ENCODE peak calls at places on chromosome 18, in eight cellular contexts. D is Peyer's patch, N is esophagus squamous epithelium, R is colonic mucosa, C is substantia nigra, M is A673, Q is transverse colon, P is OCI-LY7. U is an unnamed sample.
A peak's percentile ranks its signal among the peaks of the same experiment; 100 is the strongest.

GRCh38 chr18:26121476-26121875 is 12.2 kb upstream of the PSMA8 start:
- DNase-seq in N (no peak), P (no peak), D (no peak), Q (no peak), R (no peak), M (no peak), C (no peak), U (no peak)

GRCh38 chr18:23578067-23578705 is 8.1 kb downstream of the NPC1 start:
- DNase-seq in Q (no peak), P (peak; percentile 38), M (no peak), C (no peak), N (no peak), D (no peak), R (no peak), U (no peak)

GRCh38 chr18:22676423-22676822 is 256.7 kb upstream of the RBBP8 start:
- DNase-seq in R (no peak), Q (no peak), N (no peak), C (no peak), M (no peak), D (no peak), P (no peak), U (no peak)

GRCh38 chr18:76351961-76352581 is 143.0 kb downstream of the ZNF516 start:
- DNase-seq in R (peak; percentile 41), M (peak; percentile 84), Q (peak; percentile 68), C (no peak), P (no peak), N (no peak), D (peak; percentile 61), U (peak; percentile 74)

GRCh38 chr18:56748698-56749268 is 97.6 kb downstream of the WDR7 start:
- DNase-seq in P (peak; percentile 7), Q (no peak), M (peak; percentile 62), C (no peak), D (no peak), R (no peak), N (no peak), U (no peak)

GRCh38 chr18:12317664-12318333 is 9.8 kb downstream of the TUBB6 start:
- DNase-seq in R (no peak), P (peak; percentile 42), N (no peak), M (no peak), Q (no peak), C (no peak), D (peak; percentile 40), U (no peak)

GRCh38 chr18:50953822-50954221 is 14.0 kb upstream of the ELAC1 start:
- DNase-seq in P (no peak), Q (no peak), C (no peak), M (no peak), N (no peak), D (no peak), R (no peak), U (no peak)

GRCh38 chr18:12321331-12321730 is 13.3 kb downstream of the TUBB6 start:
- DNase-seq in Q (no peak), C (no peak), M (no peak), N (no peak), P (peak; percentile 25), R (no peak), D (no peak), U (peak; percentile 84)

GRCh38 chr18:77271720-77272481 is 22.3 kb downstream of the GALR1 start:
- DNase-seq in R (no peak), M (no peak), Q (no peak), D (no peak), C (no peak), P (no peak), N (no peak), U (no peak)

GRCh38 chr18:24019641-24020331 is 5.2 kb downstream of the TTC39C start:
- DNase-seq in R (no peak), N (no peak), Q (no peak), P (peak; percentile 91), D (peak; percentile 77), C (no peak), M (no peak), U (no peak)

GRCh38 chr18:12309683-12310198 is 1.7 kb downstream of the TUBB6 start:
- DNase-seq in P (no peak), N (no peak), M (no peak), R (no peak), C (no peak), Q (no peak), D (no peak), U (no peak)

GRCh38 chr18:35513181-35513932 is 15.6 kb upstream of the INO80C start:
- DNase-seq in M (peak; percentile 50), D (no peak), C (no peak), N (no peak), R (peak; percentile 21), P (no peak), Q (peak; percentile 20), U (peak; percentile 44)

GRCh38 chr18:13983506-13983905 is 68.2 kb upstream of the MC2R start:
- DNase-seq in D (no peak), P (no peak), M (no peak), R (no peak), N (no peak), C (no peak), Q (no peak), U (no peak)

GRCh38 chr18:50193796-50194622 is 938 bp downstream of the MYO5B start:
- DNase-seq in N (no peak), D (no peak), Q (peak; percentile 47), P (no peak), M (no peak), R (peak; percentile 55), C (no peak), U (peak; percentile 16)

GRCh38 chr18:58862851-58863538 is 1.7 kb upstream of the ZNF532 start:
- DNase-seq in R (peak; percentile 39), P (peak; percentile 51), N (no peak), Q (peak; percentile 28), D (peak; percentile 55), C (peak; percentile 51), M (peak; percentile 62), U (peak; percentile 27)

GRCh38 chr18:10457798-10458197 is 3.4 kb downstream of the APCDD1 start:
- DNase-seq in P (no peak), N (no peak), R (no peak), Q (no peak), M (peak; percentile 35), C (no peak), D (no peak), U (no peak)

GRCh38 chr18:10461989-10462388 is 7.6 kb downstream of the APCDD1 start:
- DNase-seq in N (no peak), C (no peak), Q (no peak), P (no peak), D (no peak), M (peak; percentile 95), R (no peak), U (no peak)

GRCh38 chr18:10462597-10462996 is 8.2 kb downstream of the APCDD1 start:
- DNase-seq in C (no peak), Q (no peak), D (no peak), M (peak; percentile 91), N (no peak), P (no peak), R (no peak), U (no peak)

GRCh38 chr18:10463096-10463495 is 8.7 kb downstream of the APCDD1 start:
- DNase-seq in P (no peak), D (no peak), Q (no peak), R (no peak), N (no peak), C (no peak), M (peak; percentile 85), U (no peak)

DNA sequence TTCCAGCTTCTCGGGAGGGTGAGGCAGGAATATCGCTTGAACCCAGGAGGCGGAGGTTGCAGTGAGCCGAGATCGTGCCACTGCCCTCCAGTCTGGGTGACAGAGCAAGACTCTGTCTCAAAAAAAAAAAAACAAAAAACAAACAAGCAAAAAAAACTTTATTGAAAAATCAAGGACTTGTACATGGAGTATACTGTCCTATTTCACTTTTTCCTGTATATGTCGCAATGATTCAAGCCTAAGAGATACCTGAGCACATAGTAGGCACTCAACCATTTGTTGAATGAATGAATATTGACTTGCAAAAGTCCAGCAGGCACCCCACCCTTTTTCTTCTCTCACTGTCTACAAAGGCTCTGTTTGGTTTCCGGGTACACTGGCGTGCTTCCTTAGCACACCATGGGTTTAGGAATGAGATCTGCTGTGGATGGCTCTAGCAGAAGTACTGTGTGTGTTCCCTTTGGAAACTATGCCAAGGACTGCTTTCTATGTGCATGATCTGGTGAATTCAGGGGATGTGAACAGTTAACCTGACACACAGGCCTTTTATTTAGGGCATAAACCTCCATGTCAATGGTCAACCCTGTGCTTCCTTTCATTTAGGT is 6.1 kb downstream of the APCDD1 start:
- DNase-seq in C (no peak), P (no peak), Q (no peak), D (no peak), N (no peak), R (no peak), M (peak; percentile 74), U (no peak)
- H3K27ac ChIP-seq in C (no peak overlapping the region), P (no peak overlapping the region), Q (no peak overlapping the region), D (no peak overlapping the region), N (no peak overlapping the region), R (no peak overlapping the region), M (peak overlapping the region; percentile 99), U (no peak overlapping the region)

DNA sequence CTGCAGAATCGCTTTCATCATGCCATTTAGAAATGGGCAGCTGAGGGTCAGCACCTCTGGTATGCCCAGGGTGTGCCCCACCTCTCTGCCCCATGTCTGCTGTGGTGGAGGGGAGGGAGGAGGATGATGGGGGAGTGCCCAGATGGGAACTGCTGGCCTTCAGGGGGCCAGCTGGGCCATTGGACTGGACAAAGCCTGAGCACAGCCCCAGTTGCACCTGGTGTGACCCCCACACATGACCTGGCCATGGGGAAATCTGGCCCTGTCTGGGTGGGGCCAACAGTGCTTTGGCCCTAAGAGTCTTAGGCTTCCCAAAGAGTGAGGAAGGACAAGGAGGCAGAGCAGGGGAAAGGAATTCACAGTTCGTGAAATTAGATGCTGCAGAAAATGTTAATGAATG is 44.1 kb downstream of the CTIF start:
- DNase-seq in Q (no peak), C (no peak), P (no peak), M (no peak), R (no peak), D (no peak), N (no peak), U (no peak)
- H3K27ac ChIP-seq in Q (no peak overlapping the region), C (no peak overlapping the region), P (no peak overlapping the region), M (no peak overlapping the region), R (no peak overlapping the region), D (no peak overlapping the region), N (no peak overlapping the region), U (no peak overlapping the region)

DNA sequence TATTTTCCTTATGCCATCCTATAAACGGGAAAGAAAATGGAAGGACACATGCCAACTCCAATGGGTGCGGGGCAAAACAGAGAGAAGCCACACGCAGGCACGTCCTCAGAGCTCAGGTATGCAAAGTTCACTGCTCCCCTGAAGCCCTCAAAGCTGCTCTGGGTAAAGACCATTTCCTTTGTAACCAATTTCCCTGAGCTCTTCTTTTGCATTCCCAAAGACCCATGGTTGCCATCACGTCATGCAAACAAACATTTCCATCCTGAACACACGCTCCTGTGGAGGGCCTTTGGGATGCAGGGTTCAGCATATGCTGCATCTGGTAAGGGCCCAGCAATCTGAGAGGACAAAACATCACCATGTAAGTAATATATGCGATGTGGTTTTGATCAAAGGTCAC is 69.4 kb downstream of the EMILIN2 start:
- DNase-seq in M (no peak), D (no peak), P (no peak), R (no peak), C (no peak), Q (no peak), N (no peak), U (no peak)
- H3K27ac ChIP-seq in M (no peak overlapping the region), D (peak overlapping the region; percentile 29), P (peak overlapping the region; percentile 92), R (peak overlapping the region; percentile 54), C (no peak overlapping the region), Q (peak overlapping the region; percentile 58), N (no peak overlapping the region), U (peak overlapping the region; percentile 74)

GRCh38 chr18:63311481-63312409 is 7.8 kb downstream of the BCL2 start:
- DNase-seq in R (no peak), D (no peak), P (no peak), M (no peak), C (no peak), Q (no peak), N (no peak), U (no peak)
- H3K27ac ChIP-seq in R (no peak overlapping the region), D (peak overlapping the region; percentile 7), P (no peak overlapping the region), M (no peak overlapping the region), C (no peak overlapping the region), Q (no peak overlapping the region), N (no peak overlapping the region), U (no peak overlapping the region)

GRCh38 chr18:9016819-9017169 is 85.7 kb upstream of the NDUFV2 start:
- DNase-seq in P (no peak), R (no peak), Q (no peak), N (no peak), M (no peak), C (no peak), D (no peak), U (no peak)
- H3K27ac ChIP-seq in P (no peak overlapping the region), R (peak overlapping the region; percentile 57), Q (peak overlapping the region; percentile 79), N (peak overlapping the region; percentile 87), M (no peak overlapping the region), C (peak overlapping the region; percentile 21), D (peak overlapping the region; percentile 44), U (peak overlapping the region; percentile 64)